ENCODE peak calls at places on chromosome 10, in six cellular contexts. X is dorsolateral prefrontal cortex, W is AG09309, F is tibial nerve, B is upper lobe of right lung, I is AG10803. G is an unnamed sample.

GRCh38 chr10:114766470-114766869 is 55.1 kb upstream of the FHIP2A start:
- DNase-seq in X (no peak), W (no peak), F (no peak), B (no peak), I (no peak), G (no peak)

GRCh38 chr10:75137533-75138438 is 26.3 kb downstream of the SAMD8 start:
- DNase-seq in X (no peak), W (peak), F (no peak), B (no peak), I (peak), G (no peak)

GRCh38 chr10:76973515-76974289 is 663.9 kb downstream of the KCNMA1 start:
- DNase-seq in X (no peak), W (peak), F (no peak), B (no peak), I (peak), G (no peak)

GRCh38 chr10:26437637-26438461 is at the start of gene APBB1IP:
- DNase-seq in X (peak), W (peak), F (peak), B (peak), I (peak), G (no peak)

GRCh38 chr10:133141963-133142350 is 18.1 kb upstream of the KNDC1 start:
- DNase-seq in X (peak), W (no peak), F (no peak), B (peak), I (no peak), G (no peak)

GRCh38 chr10:123663522-123663921 is 2.6 kb upstream of the GPR26 start:
- DNase-seq in X (no peak), W (no peak), F (no peak), B (no peak), I (no peak), G (no peak)

GRCh38 chr10:125155101-125155500 is 5.3 kb downstream of the CTBP2 start:
- DNase-seq in X (no peak), W (no peak), F (no peak), B (no peak), I (peak), G (no peak)

GRCh38 chr10:5136468-5137087 is 42.4 kb downstream of the AKR1C3 start:
- DNase-seq in X (no peak), W (no peak), F (no peak), B (no peak), I (no peak), G (no peak)

GRCh38 chr10:36492590-36493510 is 632.5 kb upstream of the ANKRD30A start:
- DNase-seq in X (no peak), W (peak), F (no peak), B (no peak), I (peak), G (no peak)

GRCh38 chr10:75469018-75469616 is 37.7 kb downstream of the LRMDA start:
- DNase-seq in X (no peak), W (peak), F (peak), B (no peak), I (peak), G (peak)

GRCh38 chr10:44950326-44951225 is 9.0 kb upstream of the RASSF4 start:
- DNase-seq in X (no peak), W (no peak), F (peak), B (no peak), I (no peak), G (no peak)

GRCh38 chr10:22684707-22685106 is 29.7 kb downstream of the PIP4K2A start:
- DNase-seq in X (no peak), W (no peak), F (no peak), B (no peak), I (no peak), G (no peak)
- H3K4me3 ChIP-seq in X (no peak), W (no peak), F (no peak), B (no peak), I (no peak), G (no peak)

DNA sequence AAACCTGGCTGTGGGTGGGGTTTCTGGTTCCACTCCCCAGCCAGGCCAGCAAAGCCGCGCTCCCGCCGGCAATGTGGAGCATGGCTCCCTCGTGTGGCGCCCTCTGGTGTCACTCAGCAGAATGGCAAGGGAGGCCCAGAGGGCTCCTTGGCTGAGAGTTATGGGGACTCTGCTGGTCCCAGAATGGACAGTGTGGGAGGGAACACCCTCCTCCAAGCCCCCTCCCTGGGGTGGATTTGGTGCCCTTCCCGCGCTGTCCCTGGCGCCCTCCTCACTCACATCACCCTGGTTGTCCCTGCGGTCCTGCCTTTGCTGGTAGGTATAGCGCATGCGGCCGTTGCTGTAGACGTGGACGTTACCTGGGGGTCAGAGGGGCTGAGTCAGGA is 14.2 kb downstream of the DNAJB12 start:
- DNase-seq in X (peak), W (no peak), F (peak), B (peak), I (no peak), G (no peak)
- TF ChIP-seq CTCF in X (peak), W (peak), F (peak), B (peak), I (peak), G (peak)

GRCh38 chr10:29634105-29634504 is 666 bp downstream of the SVIL start:
- DNase-seq in X (no peak), W (no peak), F (no peak), B (no peak), I (no peak), G (no peak)
- H3K4me3 ChIP-seq in X (no peak), W (no peak), F (no peak), B (no peak), I (no peak), G (no peak)

DNA sequence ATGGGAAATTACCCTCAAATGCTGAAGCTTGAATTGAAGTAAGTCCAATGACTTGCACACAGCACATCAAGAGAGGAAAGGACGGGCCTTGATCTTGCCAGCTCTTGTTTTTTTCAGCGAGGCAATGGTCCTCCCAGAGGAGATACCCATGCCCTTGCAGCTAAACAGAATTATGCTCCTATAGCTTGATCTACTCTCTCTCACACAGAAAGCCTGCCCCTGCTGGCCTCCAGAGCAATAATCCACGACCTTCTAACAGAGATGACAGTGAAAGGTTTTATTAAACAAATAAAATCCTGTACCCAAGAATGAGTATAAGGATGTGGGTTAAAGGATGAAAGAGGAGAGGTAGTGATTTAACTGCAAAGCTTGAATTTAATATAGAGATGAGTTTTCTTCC is 268.0 kb downstream of the ADRA2A start:
- DNase-seq in X (no peak), W (no peak), F (no peak), B (no peak), I (peak), G (no peak)
- TF ChIP-seq CTCF in X (no peak), W (no peak), F (no peak), B (no peak), I (peak), G (no peak)

DNA sequence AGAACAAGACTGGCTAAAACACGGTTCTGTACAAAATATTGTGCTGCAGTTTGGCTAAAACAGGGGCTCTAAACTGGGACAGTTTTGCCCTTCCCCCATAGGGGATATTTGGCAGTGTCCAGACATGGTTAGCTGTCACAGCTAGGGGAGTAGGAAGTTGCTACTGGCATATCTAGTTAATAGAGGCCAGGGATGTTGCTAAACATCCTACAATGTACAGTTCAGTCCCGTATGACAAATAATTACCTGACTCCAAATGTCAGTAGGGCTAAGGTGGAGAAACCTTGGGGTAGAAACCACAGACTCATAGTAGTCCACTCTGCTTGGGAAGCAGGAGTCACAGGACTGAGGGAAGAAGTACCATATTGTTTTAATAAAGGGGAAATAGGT is 39.8 kb downstream of the WBP1L start:
- DNase-seq in X (no peak), W (no peak), F (no peak), B (no peak), I (no peak), G (no peak)
- H3K4me3 ChIP-seq in X (no peak), W (no peak), F (no peak), B (no peak), I (no peak), G (no peak)

DNA sequence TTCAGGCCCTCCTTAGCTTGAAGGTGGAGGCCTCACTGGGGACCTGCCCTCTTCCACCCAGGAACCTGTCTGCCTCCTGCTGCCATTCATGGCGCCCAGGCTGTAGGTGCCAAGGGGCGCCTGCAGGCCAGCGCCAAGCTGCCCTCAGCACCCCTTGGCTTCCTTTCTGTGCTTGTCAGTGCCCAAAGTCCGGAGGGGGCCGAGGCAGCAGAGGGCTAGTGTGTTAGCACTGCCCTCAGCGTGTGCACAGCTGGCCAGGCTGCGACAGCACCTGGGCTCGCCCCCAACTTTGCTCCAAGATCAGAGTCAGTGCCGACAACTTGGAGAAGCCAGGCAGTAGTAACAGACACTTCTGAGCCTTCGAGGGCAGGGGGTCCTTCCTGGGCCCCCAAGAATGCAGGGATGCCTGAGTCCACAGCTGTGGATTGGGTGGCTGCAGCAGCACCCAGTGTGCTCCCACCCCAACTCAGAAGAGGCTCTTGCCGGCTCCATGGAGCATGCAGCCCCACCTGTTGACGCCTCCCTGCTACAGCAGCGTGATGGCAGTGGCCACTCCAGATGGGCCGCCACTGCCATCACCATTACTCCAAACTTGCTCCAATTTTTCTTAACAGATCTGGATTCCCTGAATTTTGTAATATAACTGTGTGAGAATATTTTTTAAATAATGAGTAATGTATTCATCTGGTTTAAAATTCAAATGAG is 41.7 kb downstream of the CACUL1 start:
- DNase-seq in X (no peak), W (no peak), F (no peak), B (no peak), I (no peak), G (no peak)
- TF ChIP-seq CTCF in X (peak), W (no peak), F (no peak), B (no peak), I (no peak), G (no peak)